ENCODE peak calls at places on chromosome 22, in four cellular contexts. V, S, A and L are unnamed samples.
A peak's percentile ranks its signal among the peaks of the same experiment; 100 is the strongest.

GRCh38 chr22:46763051-46763705 is 728 bp downstream of the TBC1D22A start:
- DNase-seq in S (peak; percentile 56), V (no peak), A (no peak), L (no peak)

GRCh38 chr22:44667829-44668189 is 34.2 kb upstream of the PRR5 start:
- DNase-seq in A (peak; percentile 75), S (no peak), V (peak; percentile 58), L (peak; percentile 72)

GRCh38 chr22:39264344-39265116 is 19.7 kb upstream of the PDGFB start:
- DNase-seq in A (no peak), S (no peak), V (no peak), L (no peak)

GRCh38 chr22:44399196-44399837 is 86.6 kb upstream of the SHISAL1 start:
- DNase-seq in S (no peak), A (no peak), V (no peak), L (peak; percentile 12)

GRCh38 chr22:37455896-37456295 is 28.6 kb upstream of the ELFN2 start:
- DNase-seq in A (no peak), V (no peak), S (no peak), L (no peak)

GRCh38 chr22:43945632-43946390 is 9.4 kb upstream of the SAMM50 start:
- DNase-seq in S (peak; percentile 68), A (peak; percentile 80), V (peak; percentile 51), L (peak; percentile 27)

GRCh38 chr22:22691716-22692701 is 47.6 kb downstream of the GGTLC2 start:
- DNase-seq in V (no peak), S (peak; percentile 46), A (no peak), L (no peak)

GRCh38 chr22:24185501-24186351 is 4.4 kb downstream of the SUSD2 start:
- DNase-seq in V (no peak), A (no peak), S (no peak), L (no peak)

GRCh38 chr22:35921777-35922176 is 106.8 kb downstream of the RBFOX2 start:
- DNase-seq in S (peak; percentile 93), A (peak; percentile 58), V (no peak), L (no peak)

GRCh38 chr22:32996702-32997101 is 61.5 kb downstream of the SYN3 start:
- DNase-seq in A (no peak), V (no peak), S (no peak), L (no peak)

GRCh38 chr22:50139843-50140415 is 30.6 kb upstream of the PANX2 start:
- DNase-seq in V (no peak), S (no peak), A (no peak), L (no peak)

GRCh38 chr22:19610518-19611253 is 86.5 kb upstream of the CLDN5 start:
- DNase-seq in S (no peak), A (peak; percentile 57), V (no peak), L (no peak)

GRCh38 chr22:35212020-35212419 is 45.3 kb upstream of the HMGXB4 start:
- DNase-seq in A (no peak), S (peak; percentile 70), V (no peak), L (no peak)

GRCh38 chr22:38766076-38766777 is 10.4 kb upstream of the SUN2 start:
- DNase-seq in S (peak; percentile 65), V (no peak), A (no peak), L (peak; percentile 28)

GRCh38 chr22:46517255-46517761 is 20.1 kb downstream of the CELSR1 start:
- DNase-seq in A (no peak), V (no peak), S (no peak), L (no peak)

GRCh38 chr22:28600546-28601143 is 79.0 kb downstream of the TTC28 start:
- DNase-seq in V (peak; percentile 8), S (peak; percentile 78), A (no peak), L (no peak)

GRCh38 chr22:19811811-19812771 is 42.6 kb downstream of the GNB1L start:
- DNase-seq in S (no peak), V (no peak), A (no peak), L (no peak)

GRCh38 chr22:41458161-41458728 is 10.2 kb downstream of the PHF5A start:
- DNase-seq in S (no peak), A (no peak), V (no peak), L (no peak)

GRCh38 chr22:35230839-35231584 is 26.3 kb upstream of the HMGXB4 start:
- DNase-seq in A (no peak), S (no peak), V (no peak), L (no peak)

GRCh38 chr22:29128891-29129643 is 56.2 kb downstream of the KREMEN1 start:
- DNase-seq in V (no peak), S (no peak), A (no peak), L (no peak)

GRCh38 chr22:49765951-49766350 is 61.7 kb downstream of the BRD1 start:
- DNase-seq in V (no peak), A (no peak), S (no peak), L (no peak)

GRCh38 chr22:40147388-40148176 is 30.1 kb upstream of the TNRC6B start:
- DNase-seq in A (no peak), V (no peak), S (no peak), L (no peak)

GRCh38 chr22:38144025-38144405 is 33.5 kb upstream of the BAIAP2L2 start:
- DNase-seq in V (no peak), S (no peak), A (no peak), L (no peak)

GRCh38 chr22:18048441-18048898 is 24.1 kb upstream of the MICAL3 start:
- DNase-seq in A (no peak), V (no peak), S (peak; percentile 50), L (no peak)

GRCh38 chr22:31085928-31086327 is 4.8 kb downstream of the SMTN start:
- DNase-seq in S (no peak), V (no peak), A (no peak), L (no peak)

GRCh38 chr22:43500792-43501785 is 89.3 kb downstream of the MPPED1 start:
- DNase-seq in S (no peak), A (no peak), V (no peak), L (no peak)

GRCh38 chr22:24975813-24976341 is 23.4 kb downstream of the KIAA1671 start:
- DNase-seq in A (no peak), S (peak; percentile 72), V (no peak), L (no peak)

GRCh38 chr22:18110194-18110943 is at the start of gene TUBA8:
- DNase-seq in V (no peak), S (peak; percentile 36), A (peak; percentile 55), L (no peak)

GRCh38 chr22:25334091-25334490 is 114.7 kb downstream of the CRYBB2 start:
- DNase-seq in V (peak; percentile 20), A (peak; percentile 63), S (peak; percentile 33), L (peak; percentile 10)